ENCODE peak calls at places on chromosome 21, in six cellular contexts. E, B, G, H, J and D are unnamed samples. For H3K4me1, the result is how much of the 10 kb centered on the place peaks cover.

GRCh38 chr21:18812308-18812707 is 408.7 kb upstream of the TMPRSS15 start:
- DNase-seq in B (no peak), G (no peak), H (no peak), J (no peak), E (no peak), D (no peak)

GRCh38 chr21:41375875-41376274 is 14.0 kb downstream of the MX2 start:
- DNase-seq in E (no peak), G (no peak), B (no peak), J (no peak), H (no peak), D (no peak)

GRCh38 chr21:41359289-41359688 is 2.5 kb upstream of the MX2 start:
- DNase-seq in G (no peak), H (no peak), E (peak), J (no peak), B (no peak), D (peak)

GRCh38 chr21:36039861-36040260 is 20.5 kb downstream of the SETD4 start:
- DNase-seq in J (no peak), B (no peak), G (no peak), E (no peak), H (no peak), D (no peak)

GRCh38 chr21:20999567-21000169 is 1.5 kb downstream of the NCAM2 start:
- DNase-seq in E (peak), B (no peak), G (peak), H (no peak), J (peak), D (no peak)

GRCh38 chr21:16070207-16070651 is 340.4 kb downstream of the USP25 start:
- DNase-seq in E (no peak), J (no peak), B (no peak), G (no peak), H (no peak), D (peak)

GRCh38 chr21:36428789-36429671 is 43.8 kb downstream of the CHAF1B start:
- DNase-seq in G (no peak), H (no peak), J (peak), B (no peak), E (no peak), D (no peak)

GRCh38 chr21:44402323-44403105 is 49.1 kb downstream of the TRPM2 start:
- DNase-seq in J (no peak), B (no peak), G (no peak), E (no peak), H (no peak), D (no peak)

GRCh38 chr21:19810779-19811178 is 1187.4 kb upstream of the NCAM2 start:
- DNase-seq in H (no peak), B (no peak), E (peak), J (peak), G (no peak), D (no peak)

DNA sequence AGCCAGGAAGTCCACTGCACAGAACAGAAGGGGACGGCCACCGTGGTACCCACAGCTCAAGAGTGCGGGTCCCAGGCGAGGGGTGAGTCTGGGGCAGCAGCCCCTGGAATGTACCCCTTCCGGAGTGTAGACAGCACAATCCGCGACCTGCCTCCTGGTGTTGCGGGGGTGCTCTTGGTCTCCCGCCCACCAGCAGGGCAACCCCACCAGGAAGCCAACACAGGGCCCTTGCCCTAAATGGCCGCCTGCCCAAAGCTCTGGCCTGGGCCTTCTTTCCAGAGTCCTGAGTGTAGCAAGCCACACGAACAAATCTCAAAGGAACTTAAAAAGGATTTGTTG is 1.1 kb upstream of the SLC19A1 start:
- DNase-seq in J (no peak), B (no peak), E (no peak), G (no peak), H (peak), D (peak)
- H3K27ac ChIP-seq in J (no peak), B (peak), E (no peak), G (no peak), H (no peak), D (no peak)

DNA sequence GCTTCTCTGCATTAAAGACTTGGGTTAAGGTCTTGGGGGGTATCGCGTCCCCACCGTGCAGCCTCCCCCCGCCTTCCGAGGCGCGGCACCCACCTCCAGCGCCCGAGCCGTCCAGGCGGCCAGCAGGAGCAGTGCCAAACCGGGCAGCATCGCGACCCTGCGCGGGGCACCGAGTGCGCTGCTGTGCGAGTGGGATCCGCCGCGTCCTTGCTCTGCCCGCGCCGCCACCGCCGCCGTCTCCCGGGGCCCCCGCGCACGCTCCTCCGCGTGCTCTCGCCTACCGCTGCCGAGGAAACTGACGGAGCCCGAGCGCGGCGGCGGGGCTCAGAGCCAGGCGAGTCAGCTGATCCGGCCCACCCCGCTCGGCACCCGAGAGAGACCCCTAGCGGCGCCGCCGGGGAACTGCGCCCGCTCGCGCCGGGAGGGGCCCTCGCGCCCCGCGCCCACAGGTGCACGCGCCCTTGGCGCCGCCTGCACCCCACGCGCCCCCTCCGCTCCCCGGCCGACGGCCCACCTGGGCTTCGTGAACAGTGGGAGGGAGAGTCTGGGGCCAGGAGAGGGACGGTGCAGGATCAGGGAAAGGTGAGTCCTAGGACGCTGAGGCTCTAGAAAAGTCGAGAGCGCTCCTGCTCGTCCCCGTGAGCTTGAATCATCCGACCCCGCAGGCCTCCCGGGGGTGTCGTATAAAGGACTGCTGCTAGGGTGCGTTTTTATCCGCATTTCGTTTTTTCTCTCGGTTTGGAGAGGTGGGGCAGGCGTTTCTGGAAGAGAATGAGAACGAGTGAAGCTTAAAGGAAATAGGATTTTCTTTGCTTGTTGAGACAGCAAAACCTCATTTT is at the start of gene APP:
- DNase-seq in E (peak), B (no peak), H (peak), G (peak), J (peak), D (no peak)
- TF ChIP-seq POLR2AphosphoS5 in E (peak), B (peak), H (peak), G (no peak), J (peak), D (no peak)

DNA sequence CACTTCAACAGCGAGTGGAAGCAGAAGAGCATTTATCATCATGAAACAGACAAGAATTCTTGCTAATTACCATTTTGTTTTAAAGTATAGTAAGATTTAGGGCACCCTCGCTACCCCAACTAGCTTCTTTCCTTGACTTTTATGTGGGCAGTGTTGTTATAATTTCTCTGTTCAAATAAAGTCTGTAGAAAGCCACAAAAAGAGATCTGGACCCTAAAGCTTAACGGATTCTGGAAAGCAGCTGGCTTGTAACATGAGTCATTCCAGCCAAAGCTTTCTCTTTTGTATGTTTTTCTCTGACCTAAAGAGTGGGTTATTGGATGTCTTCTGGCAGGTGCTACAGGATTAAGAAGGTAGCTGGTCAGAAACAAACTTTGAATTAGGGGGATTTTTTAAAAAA is 37.4 kb downstream of the RUNX1 start:
- DNase-seq in B (no peak), H (no peak), J (no peak), E (no peak), G (no peak), D (no peak)
- H3K4me1 ChIP-seq in B (under half), H (under half), J (under half), E (under half), G (under half), D (under half)

GRCh38 chr21:38441153-38441552 is 57.1 kb downstream of the ERG start:
- DNase-seq in H (no peak), G (no peak), E (no peak), J (no peak), B (no peak), D (no peak)

GRCh38 chr21:38440746-38441145 is 57.5 kb downstream of the ERG start:
- DNase-seq in H (no peak), G (no peak), J (peak), E (no peak), B (no peak), D (no peak)

GRCh38 chr21:38439336-38439900 is 58.9 kb downstream of the ERG start:
- DNase-seq in B (no peak), H (no peak), E (no peak), J (no peak), G (no peak), D (no peak)

GRCh38 chr21:38438476-38438893 is 59.8 kb downstream of the ERG start:
- DNase-seq in E (no peak), B (no peak), H (no peak), G (no peak), J (peak), D (no peak)

DNA sequence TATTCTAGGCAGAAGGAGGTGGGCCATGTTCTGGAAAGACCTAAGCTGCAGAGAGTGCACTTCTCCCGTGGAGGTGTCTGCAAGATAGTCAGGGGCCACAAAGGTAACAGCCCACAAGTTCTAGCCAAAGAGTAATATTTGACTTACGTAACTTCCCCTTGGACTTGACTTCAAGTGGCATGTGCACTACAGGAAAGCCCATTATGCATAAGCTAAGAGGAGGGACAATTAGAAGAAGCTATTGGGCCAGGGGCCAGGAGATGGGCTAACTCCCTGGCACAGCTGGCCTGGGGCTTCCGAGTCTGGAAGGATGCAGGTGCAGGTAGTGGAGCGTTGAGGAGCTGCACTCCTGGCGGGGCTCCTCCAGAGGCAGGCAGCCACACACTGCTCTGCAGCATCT is 58.3 kb downstream of the ERG start:
- DNase-seq in B (no peak), J (no peak), G (no peak), H (no peak), E (no peak), D (no peak)
- H3K27ac ChIP-seq in B (no peak), J (peak), G (no peak), H (no peak), E (no peak), D (no peak)

GRCh38 chr21:46457801-46458314 is 833 bp upstream of the DIP2A start:
- DNase-seq in H (peak), B (no peak), E (peak), G (peak), J (peak), D (no peak)
- TF ChIP-seq POLR2AphosphoS5 in H (no peak), B (peak), E (no peak), G (no peak), J (no peak), D (no peak)

GRCh38 chr21:42479582-42479981 is 16.4 kb downstream of the RSPH1 start:
- DNase-seq in G (no peak), B (no peak), E (no peak), H (no peak), J (no peak), D (no peak)
- H3K4me1 ChIP-seq in G (under half), B (under half), E (under half), H (under half), J (under half), D (under half)

GRCh38 chr21:23887709-23888303 is 1719.5 kb downstream of the MRPL39 start:
- DNase-seq in H (no peak), B (no peak), G (no peak), E (no peak), J (no peak), D (no peak)
- H3K27ac ChIP-seq in H (no peak), B (no peak), G (peak), E (no peak), J (no peak), D (no peak)

GRCh38 chr21:33013618-33014017 is 12.1 kb upstream of the OLIG2 start:
- DNase-seq in G (no peak), E (no peak), J (no peak), H (no peak), B (no peak), D (no peak)

GRCh38 chr21:33011462-33011861 is 14.3 kb upstream of the OLIG2 start:
- DNase-seq in H (no peak), B (no peak), J (no peak), E (no peak), G (no peak), D (no peak)

GRCh38 chr21:33007747-33008146 is 18.0 kb upstream of the OLIG2 start:
- DNase-seq in B (no peak), J (no peak), H (no peak), E (no peak), G (no peak), D (no peak)
- TF ChIP-seq POLR2AphosphoS5 in B (no peak), J (no peak), H (no peak), E (no peak), G (no peak), D (no peak)